ENCODE peak calls at places on chromosomes 6 and 20, in five cellular contexts. One of them, this sample, is unnamed.
A peak's percentile ranks its signal among the peaks of the same experiment; 100 is the strongest.

GRCh38 chr6:96465321-96465903 is 56.2 kb upstream of the UFL1 start:
- DNase-seq in cardiac muscle cell: no peak
- DNase-seq in colonic mucosa: no peak
- DNase-seq in ovary: no peak
- DNase-seq in IMR-90: no peak
- DNase-seq in this sample: no peak

GRCh38 chr6:25831532-25832306 is at the start of gene SLC17A1:
- DNase-seq in cardiac muscle cell: no peak
- DNase-seq in ovary: no peak
- DNase-seq in IMR-90: no peak
- DNase-seq in colonic mucosa: no peak
- DNase-seq in this sample: no peak

GRCh38 chr6:26358511-26358981 is 6.5 kb upstream of the BTN3A2 start:
- DNase-seq in colonic mucosa: no peak
- DNase-seq in cardiac muscle cell: no peak
- DNase-seq in IMR-90: no peak
- DNase-seq in ovary: no peak
- DNase-seq in this sample: no peak

GRCh38 chr20:47740225-47741184 is 44.8 kb downstream of the SULF2 start:
- DNase-seq in cardiac muscle cell: no peak
- DNase-seq in colonic mucosa: no peak
- DNase-seq in IMR-90: no peak
- DNase-seq in ovary: no peak
- DNase-seq in this sample: no peak

GRCh38 chr6:136235233-136235564 is 14.9 kb downstream of the MTFR2 start:
- DNase-seq in colonic mucosa: no peak
- DNase-seq in ovary: no peak
- DNase-seq in cardiac muscle cell: no peak
- DNase-seq in IMR-90: peak; percentile 91
- DNase-seq in this sample: no peak

GRCh38 chr20:58109126-58109880 is 119.2 kb downstream of the ANKRD60 start:
- DNase-seq in cardiac muscle cell: no peak
- DNase-seq in colonic mucosa: no peak
- DNase-seq in IMR-90: peak; percentile 49
- DNase-seq in ovary: no peak
- DNase-seq in this sample: no peak

GRCh38 chr6:119273799-119274595 is 75.6 kb downstream of the MAN1A1 start:
- DNase-seq in cardiac muscle cell: no peak
- DNase-seq in ovary: no peak
- DNase-seq in colonic mucosa: no peak
- DNase-seq in IMR-90: peak; percentile 88
- DNase-seq in this sample: no peak

GRCh38 chr6:31947864-31948263 is 2.0 kb downstream of the CFB start:
- DNase-seq in ovary: no peak
- DNase-seq in IMR-90: no peak
- DNase-seq in colonic mucosa: no peak
- DNase-seq in cardiac muscle cell: no peak
- DNase-seq in this sample: no peak

GRCh38 chr6:24436979-24437378 is 34.2 kb downstream of the MRS2 start:
- DNase-seq in cardiac muscle cell: no peak
- DNase-seq in IMR-90: no peak
- DNase-seq in ovary: no peak
- DNase-seq in colonic mucosa: no peak
- DNase-seq in this sample: no peak

GRCh38 chr6:158373209-158373608 is 60.9 kb downstream of the TULP4 start:
- DNase-seq in colonic mucosa: no peak
- DNase-seq in cardiac muscle cell: no peak
- DNase-seq in ovary: no peak
- DNase-seq in IMR-90: no peak
- DNase-seq in this sample: no peak

GRCh38 chr6:168448243-168448855 is 7.4 kb downstream of the SMOC2 start:
- DNase-seq in colonic mucosa: no peak
- DNase-seq in IMR-90: no peak
- DNase-seq in cardiac muscle cell: no peak
- DNase-seq in ovary: no peak
- DNase-seq in this sample: no peak

GRCh38 chr6:77173472-77174074 is 289.7 kb downstream of the HTR1B start:
- DNase-seq in ovary: no peak
- DNase-seq in cardiac muscle cell: peak; percentile 2
- DNase-seq in colonic mucosa: no peak
- DNase-seq in IMR-90: peak; percentile 13
- DNase-seq in this sample: peak; percentile 81

GRCh38 chr6:121451250-121451649 is 15.8 kb downstream of the GJA1 start:
- DNase-seq in colonic mucosa: no peak
- DNase-seq in IMR-90: no peak
- DNase-seq in cardiac muscle cell: no peak
- DNase-seq in ovary: no peak
- DNase-seq in this sample: no peak

DNA sequence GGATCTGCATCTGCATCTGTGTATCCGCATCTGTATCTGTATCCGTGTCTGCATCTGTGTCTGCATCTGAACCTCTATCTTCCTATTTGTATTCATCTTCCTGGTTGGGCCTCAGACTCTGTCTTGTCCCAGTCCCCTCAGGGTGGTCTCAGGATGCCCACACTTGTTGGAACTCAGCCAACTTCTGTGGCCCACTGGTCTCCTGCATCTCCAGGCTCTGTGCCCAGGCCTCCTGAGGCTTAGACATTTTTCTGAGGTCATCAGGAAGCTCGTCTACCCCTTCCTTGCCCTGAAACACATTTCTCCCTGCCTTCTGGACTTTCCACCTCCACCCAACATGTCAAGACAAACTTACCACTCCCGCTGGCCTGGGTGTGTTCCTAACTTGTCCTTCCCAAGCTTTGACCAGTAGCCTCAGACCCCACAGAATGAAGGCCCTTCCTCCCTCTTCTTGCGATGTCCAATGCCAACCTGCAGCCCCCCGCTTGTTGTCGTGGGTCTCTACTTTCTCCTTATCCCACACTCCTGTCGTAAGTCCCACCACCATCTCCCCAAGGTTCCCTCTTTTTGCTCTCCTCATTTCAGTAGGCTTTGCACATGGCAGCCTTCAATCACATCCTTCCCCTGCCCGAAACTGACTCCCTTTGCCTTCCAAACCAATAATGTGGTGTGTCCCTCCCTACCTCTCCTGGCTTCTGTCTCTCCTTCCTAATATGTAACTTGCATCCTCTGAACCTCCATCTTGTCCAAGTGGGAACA is 176.5 kb downstream of the DLL1 start:
- DNase-seq in ovary: peak; percentile 10
- DNase-seq in colonic mucosa: no peak
- DNase-seq in cardiac muscle cell: no peak
- DNase-seq in IMR-90: no peak
- DNase-seq in this sample: no peak
- H3K9me3 ChIP-seq in ovary: no peaks in the 10 kb centered on the region
- H3K9me3 ChIP-seq in colonic mucosa: no peaks in the 10 kb centered on the region
- H3K9me3 ChIP-seq in cardiac muscle cell: no peaks in the 10 kb centered on the region
- H3K9me3 ChIP-seq in IMR-90: peaks cover 29% of the 10 kb centered on the region
- H3K9me3 ChIP-seq in this sample: peaks cover under 1% of the 10 kb centered on the region

DNA sequence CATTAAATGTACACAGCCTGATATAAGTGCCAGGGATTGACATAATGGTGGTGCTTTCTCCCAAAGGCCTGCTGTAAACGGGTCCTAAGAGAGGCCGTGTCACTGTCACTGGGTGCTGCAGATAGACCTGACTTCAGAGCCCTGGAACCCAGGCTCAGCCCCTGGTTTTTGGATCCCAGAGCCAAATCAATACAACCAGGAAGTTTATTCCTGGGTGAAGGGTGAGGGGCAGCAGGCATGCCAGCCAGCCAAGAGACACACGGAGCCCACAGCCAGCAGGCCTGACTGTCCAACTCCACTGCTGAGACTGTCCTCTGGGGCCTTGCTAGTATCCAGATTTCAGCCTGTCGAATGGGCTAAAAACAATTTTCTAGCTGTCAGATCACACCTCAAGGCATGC is 12.8 kb upstream of the ARMC12 start:
- DNase-seq in cardiac muscle cell: no peak
- DNase-seq in colonic mucosa: no peak
- DNase-seq in ovary: no peak
- DNase-seq in IMR-90: no peak
- DNase-seq in this sample: peak; percentile 36
- H3K4me1 ChIP-seq in cardiac muscle cell: peaks cover 55% of the 10 kb centered on the region
- H3K4me1 ChIP-seq in colonic mucosa: peaks cover 40% of the 10 kb centered on the region
- H3K4me1 ChIP-seq in ovary: peaks cover 38% of the 10 kb centered on the region
- H3K4me1 ChIP-seq in IMR-90: peaks cover 31% of the 10 kb centered on the region
- H3K4me1 ChIP-seq in this sample: peaks cover 21% of the 10 kb centered on the region

GRCh38 chr20:4171538-4172116 is 156.3 kb upstream of the RNF24 start:
- DNase-seq in colonic mucosa: no peak
- DNase-seq in cardiac muscle cell: peak; percentile 19
- DNase-seq in IMR-90: peak; percentile 21
- DNase-seq in ovary: no peak
- DNase-seq in this sample: peak; percentile 77
- H3K4me3 ChIP-seq in colonic mucosa: peak overlapping the region; percentile 36
- H3K4me3 ChIP-seq in cardiac muscle cell: peak overlapping the region; percentile 43
- H3K4me3 ChIP-seq in IMR-90: peak overlapping the region; percentile 50
- H3K4me3 ChIP-seq in ovary: peak overlapping the region; percentile 41
- H3K4me3 ChIP-seq in this sample: peak overlapping the region; percentile 53

DNA sequence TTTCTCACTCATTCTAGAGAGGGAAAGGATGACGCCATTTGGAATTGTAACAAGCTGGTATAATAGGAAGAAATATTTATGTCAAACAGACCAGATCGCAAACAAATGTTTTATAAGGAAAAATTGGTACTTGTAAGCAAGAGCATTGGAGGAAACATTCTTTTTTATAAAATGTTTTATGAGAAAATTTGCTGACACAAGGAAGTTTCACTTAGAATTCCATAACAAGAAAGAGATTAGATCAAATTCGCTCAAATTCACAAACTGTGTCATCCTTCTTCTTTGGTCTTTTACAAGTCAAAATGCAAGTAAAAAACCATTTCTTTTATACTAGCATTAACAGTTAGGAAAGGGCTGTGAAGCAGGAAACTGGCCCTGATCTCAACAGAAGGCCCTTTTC is 179.9 kb downstream of the TRDN start:
- DNase-seq in colonic mucosa: no peak
- DNase-seq in IMR-90: no peak
- DNase-seq in ovary: no peak
- DNase-seq in cardiac muscle cell: no peak
- DNase-seq in this sample: no peak
- H3K9me3 ChIP-seq in colonic mucosa: no peaks in the 10 kb centered on the region
- H3K9me3 ChIP-seq in IMR-90: no peaks in the 10 kb centered on the region
- H3K9me3 ChIP-seq in ovary: no peaks in the 10 kb centered on the region
- H3K9me3 ChIP-seq in cardiac muscle cell: no peaks in the 10 kb centered on the region
- H3K9me3 ChIP-seq in this sample: peaks cover 28% of the 10 kb centered on the region

DNA sequence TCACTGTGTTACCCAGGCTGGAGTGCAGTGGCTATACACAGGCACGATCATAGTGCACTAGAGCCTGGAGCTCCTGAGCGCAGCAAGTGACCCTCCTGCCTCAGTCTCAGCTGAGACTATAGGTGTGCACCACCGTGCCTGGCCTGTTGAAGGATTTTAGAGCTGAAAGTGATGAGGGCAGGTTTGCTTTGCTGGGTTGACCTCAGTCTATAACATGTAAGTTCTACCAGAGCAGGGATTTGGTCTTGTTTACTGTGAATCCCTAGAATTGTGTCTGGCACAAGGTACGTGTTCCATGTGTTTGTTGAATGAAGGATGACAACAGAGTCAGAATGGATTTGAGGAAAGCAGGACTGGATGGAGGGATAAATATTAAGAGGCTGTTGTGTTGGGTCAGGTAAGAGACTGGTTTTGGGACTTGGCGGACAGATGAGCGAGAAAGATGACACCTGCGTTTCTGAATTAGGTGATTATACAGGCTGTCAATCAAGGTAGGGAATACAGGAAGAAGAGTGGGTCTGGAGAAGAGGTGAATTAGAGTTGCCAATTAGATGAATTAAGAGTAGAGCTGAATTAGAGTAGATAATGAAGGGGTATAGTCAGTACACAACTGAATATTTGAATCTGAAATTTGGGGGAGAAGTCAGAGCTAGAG is 6.5 kb downstream of the ASXL1 start:
- DNase-seq in colonic mucosa: no peak
- DNase-seq in ovary: no peak
- DNase-seq in cardiac muscle cell: no peak
- DNase-seq in IMR-90: no peak
- DNase-seq in this sample: no peak
- H3K4me1 ChIP-seq in colonic mucosa: peaks cover 16% of the 10 kb centered on the region
- H3K4me1 ChIP-seq in ovary: peaks cover 17% of the 10 kb centered on the region
- H3K4me1 ChIP-seq in cardiac muscle cell: peaks cover 13% of the 10 kb centered on the region
- H3K4me1 ChIP-seq in IMR-90: peaks cover 10% of the 10 kb centered on the region
- H3K4me1 ChIP-seq in this sample: no peaks in the 10 kb centered on the region

GRCh38 chr20:38873050-38873581 is 53.1 kb upstream of the FAM83D start:
- DNase-seq in ovary: no peak
- DNase-seq in IMR-90: no peak
- DNase-seq in colonic mucosa: no peak
- DNase-seq in cardiac muscle cell: no peak
- DNase-seq in this sample: no peak
- H3K4me3 ChIP-seq in ovary: no peak overlapping the region
- H3K4me3 ChIP-seq in IMR-90: no peak overlapping the region
- H3K4me3 ChIP-seq in colonic mucosa: no peak overlapping the region
- H3K4me3 ChIP-seq in cardiac muscle cell: no peak overlapping the region
- H3K4me3 ChIP-seq in this sample: no peak overlapping the region

DNA sequence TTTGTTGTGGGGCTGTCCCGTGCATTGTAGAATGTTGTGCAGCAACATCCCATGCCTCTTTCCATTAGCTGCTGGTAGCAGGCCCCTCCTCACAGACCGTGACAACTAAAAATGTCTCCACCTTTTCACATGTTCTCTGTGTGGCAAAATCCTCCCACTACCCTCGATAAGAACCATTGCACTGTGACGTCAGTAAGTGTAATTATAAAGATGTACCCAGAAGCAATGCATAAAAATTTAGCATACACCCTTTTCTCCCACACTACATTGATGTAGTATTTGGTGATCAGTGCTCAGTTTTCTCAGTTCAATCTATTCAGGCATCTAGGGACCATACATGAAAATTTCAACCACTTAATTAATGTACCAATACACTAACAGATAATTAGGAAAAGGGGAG is 389.9 kb downstream of the DOK5 start:
- DNase-seq in cardiac muscle cell: no peak
- DNase-seq in colonic mucosa: no peak
- DNase-seq in ovary: no peak
- DNase-seq in IMR-90: no peak
- DNase-seq in this sample: no peak
- H3K9me3 ChIP-seq in cardiac muscle cell: no peaks in the 10 kb centered on the region
- H3K9me3 ChIP-seq in colonic mucosa: no peaks in the 10 kb centered on the region
- H3K9me3 ChIP-seq in ovary: no peaks in the 10 kb centered on the region
- H3K9me3 ChIP-seq in IMR-90: peaks cover 3% of the 10 kb centered on the region
- H3K9me3 ChIP-seq in this sample: peaks cover 10% of the 10 kb centered on the region

GRCh38 chr6:131764350-131764749 is 43.5 kb upstream of the ENPP1 start:
- DNase-seq in IMR-90: peak; percentile 23
- DNase-seq in colonic mucosa: no peak
- DNase-seq in ovary: no peak
- DNase-seq in cardiac muscle cell: no peak
- DNase-seq in this sample: no peak
- H3K4me1 ChIP-seq in IMR-90: peaks cover 8% of the 10 kb centered on the region
- H3K4me1 ChIP-seq in colonic mucosa: no peaks in the 10 kb centered on the region
- H3K4me1 ChIP-seq in ovary: peaks cover 5% of the 10 kb centered on the region
- H3K4me1 ChIP-seq in cardiac muscle cell: peaks cover 5% of the 10 kb centered on the region
- H3K4me1 ChIP-seq in this sample: peaks cover 11% of the 10 kb centered on the region